ENCODE peak calls at places on chromosomes 7 and 10, in four cellular contexts. T is CD8-positive, alpha-beta memory T cell; V is pancreas; S is GM23248. U is an unnamed sample. For H3K27me3 and H3K36me3, the result is how much of the 10 kb centered on the place peaks cover.

GRCh38 chr10:24207781-24208611 is 942 bp upstream of the KIAA1217 start:
- DNase-seq in T (no peak), V (no peak), S (no peak), U (no peak)

GRCh38 chr10:44922021-44922420 is 10.9 kb downstream of the TMEM72 start:
- DNase-seq in T (no peak), V (no peak), S (no peak), U (no peak)

GRCh38 chr10:102007802-102008201 is 48.2 kb downstream of the ARMH3 start:
- DNase-seq in T (no peak), V (no peak), S (no peak), U (no peak)

GRCh38 chr7:112052507-112052906 is 153.7 kb downstream of the DOCK4 start:
- DNase-seq in T (no peak), V (no peak), S (no peak), U (no peak)

GRCh38 chr7:130951303-130951975 is 217.4 kb upstream of the KLF14 start:
- DNase-seq in T (peak), V (no peak), S (no peak), U (no peak)

GRCh38 chr7:146635200-146636032 is 518.8 kb downstream of the CNTNAP2 start:
- DNase-seq in T (no peak), V (no peak), S (no peak), U (no peak)

GRCh38 chr7:28152594-28152993 is 28.0 kb downstream of the JAZF1 start:
- DNase-seq in T (no peak), V (no peak), S (no peak), U (no peak)

GRCh38 chr10:62651341-62651740 is 153.2 kb upstream of the ADO start:
- DNase-seq in T (no peak), V (no peak), S (peak), U (no peak)

GRCh38 chr7:148547946-148548345 is 42.6 kb upstream of the C7orf33 start:
- DNase-seq in T (no peak), V (no peak), S (no peak), U (no peak)

GRCh38 chr7:28890137-28890536 is 68.0 kb downstream of the TRIL start:
- DNase-seq in T (no peak), V (no peak), S (no peak), U (no peak)

GRCh38 chr7:149071641-149072437 is 18.7 kb downstream of the ZNF786 start:
- DNase-seq in T (peak), V (no peak), S (no peak), U (peak)

GRCh38 chr10:61029411-61029810 is 85.4 kb upstream of the RHOBTB1 start:
- DNase-seq in T (no peak), V (no peak), S (peak), U (no peak)

GRCh38 chr10:49107111-49107889 is 8.0 kb downstream of the VSTM4 start:
- DNase-seq in T (no peak), V (no peak), S (no peak), U (no peak)
- H3K27ac ChIP-seq in T (no peak), V (no peak), S (no peak), U (no peak)

DNA sequence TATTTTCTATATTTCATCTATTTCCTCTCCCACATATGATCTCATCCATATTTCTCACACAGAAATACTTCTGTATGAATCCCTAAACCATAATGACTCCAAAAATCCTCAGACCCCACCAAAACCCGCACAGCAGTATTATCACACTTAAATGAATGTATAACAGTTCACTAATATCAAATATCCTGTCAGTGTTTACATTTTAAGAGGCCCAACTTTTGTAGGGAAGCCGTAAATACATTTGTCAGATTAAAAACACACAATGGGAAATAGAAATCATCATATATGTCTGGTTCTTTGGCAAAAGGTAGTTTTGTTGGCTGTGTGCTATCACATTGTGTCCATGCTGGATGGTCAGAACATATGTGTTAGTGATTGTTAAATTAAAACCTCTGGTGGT is 4.2 kb downstream of the AUTS2 start:
- DNase-seq in T (no peak), V (no peak), S (no peak), U (no peak)
- H3K27me3 ChIP-seq in T (under half), V (under half), S (under half), U (under half)

DNA sequence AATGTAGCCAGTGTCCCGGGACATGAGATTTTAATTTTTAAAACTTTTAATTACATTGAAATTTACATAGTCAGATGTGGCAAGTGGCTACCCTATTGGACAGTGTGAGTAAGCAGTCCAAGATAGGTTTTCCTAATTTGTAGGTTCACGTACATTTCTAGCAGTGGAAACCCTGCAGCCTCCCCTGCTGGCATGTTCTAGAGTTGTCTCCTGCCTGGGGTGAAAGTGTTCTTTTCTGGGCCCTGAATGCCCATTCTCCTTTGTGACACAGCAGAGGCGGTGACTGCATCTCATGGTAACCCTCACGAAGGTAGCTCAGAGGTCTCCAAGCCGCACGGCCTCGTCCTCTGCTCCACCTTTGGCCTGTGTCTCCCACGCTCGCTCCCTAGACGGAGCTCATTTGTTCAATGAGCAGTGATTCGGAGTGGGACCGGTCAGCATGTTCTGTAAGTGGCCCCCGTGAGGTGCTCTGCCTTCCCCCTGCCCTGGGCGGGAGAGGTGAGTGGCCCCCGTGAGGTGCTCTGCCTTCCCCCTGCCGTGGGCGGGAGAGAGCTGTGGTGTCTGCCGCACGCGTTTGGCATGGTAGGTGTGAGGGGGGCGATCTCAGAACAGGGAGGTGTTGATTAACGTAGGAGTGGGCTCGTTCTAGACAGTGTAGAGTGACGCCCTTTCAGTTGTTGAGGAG is 18.0 kb downstream of the WDR37 start:
- DNase-seq in T (no peak), V (no peak), S (peak), U (no peak)
- H3K36me3 ChIP-seq in T (under half), V (under half), S (under half), U (under half)

GRCh38 chr10:132912685-132913558 is 29.4 kb downstream of the CFAP46 start:
- DNase-seq in T (no peak), V (peak), S (no peak), U (no peak)

GRCh38 chr10:132912225-132912684 is 30.1 kb downstream of the CFAP46 start:
- DNase-seq in T (no peak), V (no peak), S (no peak), U (no peak)

GRCh38 chr10:132910901-132911711 is 31.3 kb downstream of the CFAP46 start:
- DNase-seq in T (no peak), V (peak), S (peak), U (no peak)

GRCh38 chr10:132910186-132910880 is 32.0 kb downstream of the CFAP46 start:
- DNase-seq in T (no peak), V (peak), S (no peak), U (no peak)

GRCh38 chr10:132911712-132912097 is 30.7 kb downstream of the CFAP46 start:
- DNase-seq in T (no peak), V (peak), S (peak), U (no peak)
- H3K27ac ChIP-seq in T (no peak), V (no peak), S (no peak), U (no peak)

GRCh38 chr7:133724148-133724547 is 403.0 kb upstream of the LRGUK start:
- DNase-seq in T (no peak), V (no peak), S (no peak), U (no peak)
- H3K27me3 ChIP-seq in T (under half), V (under half), S (under half), U (under half)

GRCh38 chr7:154584352-154585252 is 418.3 kb downstream of the PAXIP1 start:
- DNase-seq in T (no peak), V (no peak), S (peak), U (no peak)
- H3K36me3 ChIP-seq in T (under half), V (under half), S (under half), U (under half)

GRCh38 chr7:151250181-151251095 is 1.9 kb upstream of the SMARCD3 start:
- DNase-seq in T (no peak), V (peak), S (no peak), U (no peak)
- H3K27ac ChIP-seq in T (no peak), V (peak), S (no peak), U (no peak)